ENCODE peak calls at places on chromosome 4, in six cellular contexts. A is kidney glomerular epithelial cell, U is GM23338, Q is lower leg skin, C is H54, X is H9. O is an unnamed sample.

GRCh38 chr4:183561905-183562304 is 57.0 kb downstream of the ING2 start:
- DNase-seq in A (no peak), U (no peak), Q (no peak), C (no peak), X (no peak), O (no peak)

GRCh38 chr4:73341454-73341853 is 62.6 kb upstream of the ALB start:
- DNase-seq in A (peak), U (peak), Q (no peak), C (peak), X (peak), O (peak)

GRCh38 chr4:24912252-24913098 is at the start of gene CCDC149:
- DNase-seq in A (peak), U (peak), Q (peak), C (peak), X (peak), O (peak)

GRCh38 chr4:3013839-3014350 is 50.5 kb downstream of the GRK4 start:
- DNase-seq in A (no peak), U (no peak), Q (no peak), C (no peak), X (no peak), O (no peak)

GRCh38 chr4:150579591-150580234 is 2.2 kb upstream of the MAB21L2 start:
- DNase-seq in A (no peak), U (peak), Q (no peak), C (no peak), X (peak), O (peak)

GRCh38 chr4:123477804-123478209 is 81.2 kb downstream of the SPRY1 start:
- DNase-seq in A (no peak), U (no peak), Q (no peak), C (no peak), X (no peak), O (no peak)

GRCh38 chr4:138111462-138112000 is 130.6 kb downstream of the SLC7A11 start:
- DNase-seq in A (no peak), U (peak), Q (no peak), C (no peak), X (peak), O (no peak)

GRCh38 chr4:6367313-6367945 is 97.8 kb downstream of the WFS1 start:
- DNase-seq in A (no peak), U (peak), Q (no peak), C (no peak), X (peak), O (peak)

GRCh38 chr4:170990989-170991589 is 822.1 kb upstream of the GALNTL6 start:
- DNase-seq in A (peak), U (peak), Q (no peak), C (no peak), X (peak), O (peak)

GRCh38 chr4:101527186-101527585 is 179.9 kb upstream of the PPP3CA start:
- DNase-seq in A (peak), U (no peak), Q (no peak), C (no peak), X (no peak), O (no peak)

GRCh38 chr4:101367201-101367600 is 19.9 kb upstream of the PPP3CA start:
- DNase-seq in A (peak), U (no peak), Q (no peak), C (no peak), X (no peak), O (no peak)

GRCh38 chr4:113760094-113760851 is 1.3 kb downstream of the CAMK2D start:
- DNase-seq in A (peak), U (peak), Q (peak), C (peak), X (no peak), O (peak)

GRCh38 chr4:63578383-63578782 is 830.9 kb downstream of the TECRL start:
- DNase-seq in A (no peak), U (no peak), Q (no peak), C (no peak), X (no peak), O (no peak)

GRCh38 chr4:140118931-140119640 is 34.9 kb downstream of the MAML3 start:
- DNase-seq in A (no peak), U (no peak), Q (no peak), C (no peak), X (no peak), O (no peak)

GRCh38 chr4:110900206-110900769 is 277.4 kb upstream of the PITX2 start:
- DNase-seq in A (no peak), U (no peak), Q (no peak), C (no peak), X (no peak), O (no peak)

GRCh38 chr4:63063765-63064164 is 1345.5 kb downstream of the TECRL start:
- DNase-seq in A (no peak), U (peak), Q (no peak), C (no peak), X (no peak), O (no peak)

GRCh38 chr4:134567461-134567860 is 365.9 kb upstream of the PABPC4L start:
- DNase-seq in A (no peak), U (no peak), Q (no peak), C (no peak), X (no peak), O (no peak)

GRCh38 chr4:88659061-88659889 is 38.4 kb downstream of the NAP1L5 start:
- DNase-seq in A (peak), U (peak), Q (no peak), C (peak), X (peak), O (peak)

GRCh38 chr4:86220137-86220536 is 139.7 kb downstream of the MAPK10 start:
- DNase-seq in A (no peak), U (no peak), Q (no peak), C (no peak), X (no peak), O (no peak)

GRCh38 chr4:150582101-150582565 is at the start of gene MAB21L2:
- DNase-seq in A (no peak), U (peak), Q (no peak), C (no peak), X (peak), O (peak)

GRCh38 chr4:92299152-92299551 is 4.6 kb upstream of the GRID2 start:
- DNase-seq in A (no peak), U (peak), Q (no peak), C (no peak), X (no peak), O (no peak)

GRCh38 chr4:75146223-75146622 is 213.3 kb downstream of the PARM1 start:
- DNase-seq in A (no peak), U (no peak), Q (no peak), C (no peak), X (no peak), O (no peak)

GRCh38 chr4:93770201-93770600 is 58.4 kb upstream of the ATOH1 start:
- DNase-seq in A (no peak), U (no peak), Q (no peak), C (no peak), X (no peak), O (no peak)

GRCh38 chr4:185881427-185881826 is 69.4 kb upstream of the SORBS2 start:
- DNase-seq in A (no peak), U (no peak), Q (no peak), C (no peak), X (no peak), O (no peak)

GRCh38 chr4:120156115-120156718 is 89.6 kb upstream of the MAD2L1 start:
- DNase-seq in A (peak), U (peak), Q (no peak), C (no peak), X (no peak), O (no peak)

GRCh38 chr4:144174401-144175067 is 34.0 kb upstream of the GYPA start:
- DNase-seq in A (peak), U (peak), Q (no peak), C (peak), X (no peak), O (peak)

GRCh38 chr4:101439926-101440325 is 92.6 kb upstream of the PPP3CA start:
- DNase-seq in A (no peak), U (no peak), Q (no peak), C (no peak), X (no peak), O (no peak)

O was measured in H7.